ENCODE peak calls at places on chromosomes 5 and 9, in four cellular contexts. M is thyroid gland, Z is H1, G is ovary. A is an unnamed sample.

GRCh38 chr9:129773262-129774048 is 20.6 kb upstream of the PTGES start:
- DNase-seq in Z (no peak), G (no peak), M (no peak), A (no peak)

GRCh38 chr5:142024771-142025304 is 12.0 kb upstream of the GNPDA1 start:
- DNase-seq in G (peak; percentile 74), M (peak; percentile 87), Z (peak; percentile 77), A (peak; percentile 83)

GRCh38 chr9:88425538-88425950 is 37.3 kb downstream of the SPIN1 start:
- DNase-seq in Z (no peak), G (no peak), M (no peak), A (no peak)

GRCh38 chr5:80234311-80234948 is 21.4 kb downstream of the SERINC5 start:
- DNase-seq in G (no peak), Z (no peak), M (no peak), A (no peak)

GRCh38 chr5:1737790-1738405 is 61.7 kb downstream of the MRPL36 start:
- DNase-seq in M (no peak), G (no peak), Z (no peak), A (peak; percentile 69)

GRCh38 chr9:72443855-72444254 is 77.6 kb upstream of the TMC1 start:
- DNase-seq in G (no peak), Z (no peak), M (no peak), A (no peak)

GRCh38 chr5:50320131-50320749 is 120.8 kb downstream of the EMB start:
- DNase-seq in G (no peak), Z (no peak), M (no peak), A (no peak)

GRCh38 chr9:118222375-118222774 is 518.2 kb downstream of the TLR4 start:
- DNase-seq in M (no peak), Z (peak; percentile 2), G (no peak), A (peak; percentile 16)

GRCh38 chr9:93693129-93693528 is 116.7 kb downstream of the PHF2 start:
- DNase-seq in G (no peak), Z (no peak), M (no peak), A (no peak)

GRCh38 chr9:115691097-115691496 is 462.5 kb upstream of the PAPPA start:
- DNase-seq in Z (no peak), M (no peak), G (no peak), A (no peak)

GRCh38 chr9:135468866-135469521 is 10.6 kb upstream of the PPP1R26 start:
- DNase-seq in Z (no peak), G (no peak), M (no peak), A (peak; percentile 54)

GRCh38 chr5:143051244-143052058 is 281.3 kb downstream of the ARHGAP26 start:
- DNase-seq in Z (no peak), M (peak; percentile 30), G (peak; percentile 15), A (no peak)

GRCh38 chr5:9898319-9898718 is 268.2 kb upstream of the TAS2R1 start:
- DNase-seq in M (peak; percentile 73), Z (no peak), G (no peak), A (no peak)

DNA sequence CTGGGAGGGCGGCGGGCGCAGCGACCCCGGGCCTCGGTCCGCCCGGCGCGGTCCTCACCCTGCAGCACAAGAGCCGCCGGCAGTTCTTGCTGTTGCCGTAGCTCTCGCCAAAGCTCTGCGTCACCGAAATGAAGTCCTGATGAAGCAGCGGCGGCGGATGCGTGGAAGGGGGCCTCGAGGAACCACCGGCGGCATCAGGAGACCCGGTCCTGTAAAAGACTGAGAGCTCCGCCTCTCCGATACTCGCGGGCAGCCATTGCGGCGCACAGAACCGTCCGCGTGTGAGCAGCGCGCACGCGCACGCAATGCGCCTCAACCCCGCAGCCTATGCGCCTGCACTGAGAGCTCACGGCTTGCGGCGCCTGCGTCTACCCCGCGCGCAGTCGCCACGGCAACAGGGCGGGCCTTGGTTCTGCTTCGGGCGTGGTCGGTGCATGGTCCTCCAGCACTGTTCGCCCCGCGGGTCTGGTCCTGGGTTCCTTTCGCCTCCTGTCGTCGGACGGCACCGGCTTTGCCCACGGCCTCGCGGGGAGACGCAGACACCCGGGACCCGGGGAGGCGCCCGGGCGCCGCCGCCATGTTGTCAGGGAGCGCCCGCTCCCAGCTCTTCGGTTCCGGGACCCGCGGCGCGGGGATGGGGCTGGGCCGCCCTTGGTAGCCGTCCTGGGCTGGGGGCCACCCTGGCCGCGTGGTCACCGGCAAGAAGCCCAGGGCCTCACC is 9.3 kb upstream of the GRIN1 start:
- DNase-seq in Z (peak; percentile 58), G (peak; percentile 64), M (peak; percentile 87), A (peak; percentile 100)
- TF ChIP-seq POLR2A in Z (peak; percentile 80), G (no peak), M (peak; percentile 68), A (peak; percentile 91)

GRCh38 chr5:68024426-68024825 is 191.1 kb upstream of the PIK3R1 start:
- DNase-seq in Z (no peak), M (no peak), G (no peak), A (no peak)
- TF ChIP-seq POLR2A in Z (no peak), M (no peak), G (no peak), A (no peak)

GRCh38 chr5:139650689-139651501 is 2.7 kb downstream of the CXXC5 start:
- DNase-seq in G (no peak), Z (no peak), M (peak; percentile 88), A (no peak)
- TF ChIP-seq POLR2A in G (no peak), Z (peak; percentile 40), M (peak; percentile 74), A (no peak)

DNA sequence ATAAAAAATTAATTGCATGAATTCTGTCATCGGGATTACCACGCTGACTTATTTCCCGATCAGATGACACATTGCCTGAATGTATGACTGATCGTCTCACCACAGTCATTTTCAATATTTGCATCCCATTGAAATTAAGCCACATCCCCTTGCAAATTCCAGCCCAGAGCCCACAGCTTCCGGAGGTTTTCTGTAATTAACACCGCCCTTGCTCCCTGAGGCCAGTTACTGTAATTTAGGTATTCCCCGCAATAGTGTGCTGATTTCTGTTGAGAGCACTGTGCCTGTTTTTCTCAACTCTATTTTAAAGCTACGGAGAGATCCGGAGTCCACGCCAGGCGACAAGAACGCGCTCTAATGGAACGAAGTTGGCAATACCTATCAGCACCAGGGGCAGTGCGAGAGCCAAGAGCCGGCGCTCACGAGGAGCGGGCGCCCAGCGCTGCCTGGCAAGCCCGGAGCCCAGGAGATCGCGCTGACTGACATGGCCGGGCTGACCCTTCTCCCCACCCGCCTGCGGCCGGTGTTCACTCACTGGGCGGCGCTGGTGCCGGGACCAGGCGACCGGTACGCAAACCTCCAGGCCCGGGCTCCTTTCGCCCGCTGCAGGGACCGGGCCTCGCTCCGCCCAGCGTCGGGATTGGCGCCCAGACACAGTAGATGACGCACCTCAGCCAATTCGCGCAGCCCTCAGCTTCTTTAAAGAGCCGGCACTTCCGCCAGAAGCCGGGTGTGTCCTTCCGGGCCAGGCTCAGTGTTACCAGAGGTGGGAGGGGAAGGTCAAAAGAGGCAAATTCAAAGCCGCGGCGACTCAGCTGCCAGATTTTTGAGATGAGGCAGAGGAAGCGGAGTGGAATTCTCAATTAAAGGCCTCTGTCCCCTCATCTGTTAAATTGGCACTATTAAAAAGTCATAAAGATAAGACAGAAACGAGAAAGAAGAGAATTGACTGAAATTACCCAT is at the start of gene PLGRKT:
- DNase-seq in M (peak; percentile 97), Z (peak; percentile 84), G (peak; percentile 92), A (peak; percentile 71)
- TF ChIP-seq POLR2A in M (peak; percentile 92), Z (peak; percentile 86), G (peak; percentile 77), A (peak; percentile 77)

A was measured in H54.